ENCODE peak calls at places on chromosomes 3 and 15, in four cellular contexts. One of them, this sample, is unnamed.

GRCh38 chr3:124935794-124936542 is 1.4 kb upstream of the MUC13 start:
- DNase-seq in GM12878: no peak
- DNase-seq in K562: no peak
- DNase-seq in HepG2: peak
- DNase-seq in this sample: no peak

GRCh38 chr3:169207089-169207488 is 456.4 kb downstream of the MECOM start:
- DNase-seq in GM12878: no peak
- DNase-seq in K562: no peak
- DNase-seq in HepG2: no peak
- DNase-seq in this sample: no peak

GRCh38 chr15:78338756-78339155 is 1.4 kb upstream of the CRABP1 start:
- DNase-seq in GM12878: no peak
- DNase-seq in K562: no peak
- DNase-seq in HepG2: no peak
- DNase-seq in this sample: no peak

GRCh38 chr3:191246628-191247027 is 47.6 kb downstream of the OSTN start:
- DNase-seq in GM12878: no peak
- DNase-seq in K562: no peak
- DNase-seq in HepG2: no peak
- DNase-seq in this sample: no peak

GRCh38 chr15:42735382-42736165 is 1.4 kb downstream of the CDAN1 start:
- DNase-seq in GM12878: no peak
- DNase-seq in K562: no peak
- DNase-seq in HepG2: no peak
- DNase-seq in this sample: no peak

GRCh38 chr3:188685789-188686188 is 486.0 kb upstream of the TPRG1 start:
- DNase-seq in GM12878: no peak
- DNase-seq in K562: no peak
- DNase-seq in HepG2: no peak
- DNase-seq in this sample: no peak

GRCh38 chr3:141262306-141262705 is 30.7 kb downstream of the PXYLP1 start:
- DNase-seq in GM12878: no peak
- DNase-seq in K562: no peak
- DNase-seq in HepG2: no peak
- DNase-seq in this sample: no peak

GRCh38 chr3:37149246-37149645 is 25.1 kb downstream of the LRRFIP2 start:
- DNase-seq in GM12878: no peak
- DNase-seq in K562: no peak
- DNase-seq in HepG2: no peak
- DNase-seq in this sample: no peak

GRCh38 chr15:57395292-57395691 is 19.0 kb downstream of the CGNL1 start:
- DNase-seq in GM12878: peak
- DNase-seq in K562: no peak
- DNase-seq in HepG2: no peak
- DNase-seq in this sample: no peak

GRCh38 chr15:65083262-65083701 is 6.7 kb downstream of the KBTBD13 start:
- DNase-seq in GM12878: no peak
- DNase-seq in K562: no peak
- DNase-seq in HepG2: no peak
- DNase-seq in this sample: peak

GRCh38 chr3:16883057-16883725 is 1.6 kb upstream of the PLCL2 start:
- DNase-seq in GM12878: no peak
- DNase-seq in K562: no peak
- DNase-seq in HepG2: no peak
- DNase-seq in this sample: no peak

GRCh38 chr3:31567036-31567435 is 34.3 kb downstream of the STT3B start:
- DNase-seq in GM12878: no peak
- DNase-seq in K562: peak
- DNase-seq in HepG2: peak
- DNase-seq in this sample: peak

GRCh38 chr3:127588675-127589577 is 1.6 kb downstream of the TPRA1 start:
- DNase-seq in GM12878: no peak
- DNase-seq in K562: no peak
- DNase-seq in HepG2: peak
- DNase-seq in this sample: no peak

GRCh38 chr15:34107315-34107714 is 5.4 kb downstream of the PGBD4 start:
- DNase-seq in GM12878: no peak
- DNase-seq in K562: no peak
- DNase-seq in HepG2: no peak
- DNase-seq in this sample: no peak

GRCh38 chr3:193134895-193135294 is 106.1 kb upstream of the PLAAT1 start:
- DNase-seq in GM12878: no peak
- DNase-seq in K562: no peak
- DNase-seq in HepG2: no peak
- DNase-seq in this sample: no peak

GRCh38 chr3:190058486-190059241 is 62.0 kb downstream of the P3H2 start:
- DNase-seq in GM12878: no peak
- DNase-seq in K562: no peak
- DNase-seq in HepG2: no peak
- DNase-seq in this sample: no peak

GRCh38 chr3:45021524-45021923 is 4.6 kb upstream of the CLEC3B start:
- DNase-seq in GM12878: no peak
- DNase-seq in K562: no peak
- DNase-seq in HepG2: no peak
- DNase-seq in this sample: no peak

GRCh38 chr3:147415819-147416218 is 6.7 kb downstream of the ZIC1 start:
- DNase-seq in GM12878: no peak
- DNase-seq in K562: no peak
- DNase-seq in HepG2: no peak
- DNase-seq in this sample: no peak

GRCh38 chr15:95127356-95127755 is 896.0 kb downstream of the MCTP2 start:
- DNase-seq in GM12878: no peak
- DNase-seq in K562: no peak
- DNase-seq in HepG2: no peak
- DNase-seq in this sample: no peak

GRCh38 chr15:25249236-25250010 is 189.4 kb downstream of the UBE3A start:
- DNase-seq in GM12878: no peak
- DNase-seq in K562: no peak
- DNase-seq in HepG2: no peak
- DNase-seq in this sample: no peak

GRCh38 chr15:45389351-45389750 is 11.0 kb upstream of the GATM start:
- DNase-seq in GM12878: no peak
- DNase-seq in K562: no peak
- DNase-seq in HepG2: no peak
- DNase-seq in this sample: no peak

GRCh38 chr15:88654430-88655102 is 15.8 kb downstream of the ISG20 start:
- DNase-seq in GM12878: no peak
- DNase-seq in K562: no peak
- DNase-seq in HepG2: no peak
- DNase-seq in this sample: no peak

GRCh38 chr3:78889345-78889744 is 878.5 kb downstream of the ROBO1 start:
- DNase-seq in GM12878: no peak
- DNase-seq in K562: no peak
- DNase-seq in HepG2: no peak
- DNase-seq in this sample: no peak

GRCh38 chr3:38544926-38545325 is 48.8 kb downstream of the EXOG start:
- DNase-seq in GM12878: no peak
- DNase-seq in K562: no peak
- DNase-seq in HepG2: no peak
- DNase-seq in this sample: no peak

GRCh38 chr3:124812291-124813265 is 74.6 kb downstream of the ITGB5 start:
- DNase-seq in GM12878: no peak
- DNase-seq in K562: peak
- DNase-seq in HepG2: peak
- DNase-seq in this sample: no peak

GRCh38 chr3:156808025-156808424 is 18.1 kb upstream of the LEKR1 start:
- DNase-seq in GM12878: no peak
- DNase-seq in K562: no peak
- DNase-seq in HepG2: no peak
- DNase-seq in this sample: no peak

GRCh38 chr3:48402281-48402732 is 27.6 kb downstream of the PLXNB1 start:
- DNase-seq in GM12878: no peak
- DNase-seq in K562: peak
- DNase-seq in HepG2: no peak
- DNase-seq in this sample: no peak

GRCh38 chr3:141275973-141276372 is 44.3 kb downstream of the PXYLP1 start:
- DNase-seq in GM12878: no peak
- DNase-seq in K562: no peak
- DNase-seq in HepG2: peak
- DNase-seq in this sample: no peak

GRCh38 chr3:54791552-54792156 is 136.2 kb downstream of the LRTM1 start:
- DNase-seq in GM12878: no peak
- DNase-seq in K562: no peak
- DNase-seq in HepG2: no peak
- DNase-seq in this sample: no peak

GRCh38 chr3:25033407-25034029 is 394.5 kb upstream of the RARB start:
- DNase-seq in GM12878: no peak
- DNase-seq in K562: peak
- DNase-seq in HepG2: peak
- DNase-seq in this sample: peak

GRCh38 chr15:77031376-77032050 is 36.6 kb downstream of the PSTPIP1 start:
- DNase-seq in GM12878: no peak
- DNase-seq in K562: no peak
- DNase-seq in HepG2: peak
- DNase-seq in this sample: no peak

GRCh38 chr3:171026584-171027293 is at the start of gene SLC2A2:
- DNase-seq in GM12878: no peak
- DNase-seq in K562: no peak
- DNase-seq in HepG2: peak
- DNase-seq in this sample: no peak

GRCh38 chr15:97976129-97976528 is 15.6 kb downstream of the ARRDC4 start:
- DNase-seq in GM12878: no peak
- DNase-seq in K562: no peak
- DNase-seq in HepG2: no peak
- DNase-seq in this sample: no peak

GRCh38 chr3:9316881-9317341 is 45.9 kb upstream of the THUMPD3 start:
- DNase-seq in GM12878: no peak
- DNase-seq in K562: no peak
- DNase-seq in HepG2: no peak
- DNase-seq in this sample: no peak
- TF ChIP-seq FOXK2 in GM12878: no peak
- TF ChIP-seq FOXK2 in K562: no peak
- TF ChIP-seq FOXK2 in HepG2: no peak
- TF ChIP-seq FOXK2 in this sample: no peak

GRCh38 chr3:86988235-86988634 is 2.7 kb downstream of the VGLL3 start:
- DNase-seq in GM12878: no peak
- DNase-seq in K562: no peak
- DNase-seq in HepG2: no peak
- DNase-seq in this sample: no peak
- TF ChIP-seq FOXK2 in GM12878: no peak
- TF ChIP-seq FOXK2 in K562: no peak
- TF ChIP-seq FOXK2 in HepG2: no peak
- TF ChIP-seq FOXK2 in this sample: no peak

DNA sequence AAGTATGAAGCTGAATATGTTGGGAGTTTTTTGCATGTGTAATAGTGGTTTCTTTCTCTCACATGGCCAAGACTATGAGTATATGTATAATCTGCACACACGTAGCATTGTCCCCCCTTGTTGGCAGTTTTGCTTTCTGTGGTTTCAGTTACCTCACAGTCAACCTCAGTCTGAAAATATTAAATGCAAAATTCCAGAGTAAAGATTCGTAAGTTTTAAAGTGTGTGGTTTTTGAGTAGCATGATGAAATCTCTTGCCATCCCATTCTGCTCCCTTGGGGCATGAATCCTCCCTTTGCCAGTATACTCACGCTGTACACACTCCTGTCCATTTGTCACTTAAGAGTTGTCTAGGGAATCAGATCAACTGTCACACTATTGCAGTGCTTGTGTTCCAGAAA is 742.0 kb upstream of the CCDC54 start:
- DNase-seq in GM12878: no peak
- DNase-seq in K562: no peak
- DNase-seq in HepG2: no peak
- DNase-seq in this sample: no peak
- TF ChIP-seq FOXK2 in GM12878: no peak
- TF ChIP-seq FOXK2 in K562: no peak
- TF ChIP-seq FOXK2 in HepG2: no peak
- TF ChIP-seq FOXK2 in this sample: no peak

GRCh38 chr3:21936207-21936606 is 185.2 kb upstream of the ZNF385D start:
- DNase-seq in GM12878: no peak
- DNase-seq in K562: no peak
- DNase-seq in HepG2: no peak
- DNase-seq in this sample: no peak

GRCh38 chr3:21938267-21938681 is 187.3 kb upstream of the ZNF385D start:
- DNase-seq in GM12878: no peak
- DNase-seq in K562: no peak
- DNase-seq in HepG2: no peak
- DNase-seq in this sample: no peak

DNA sequence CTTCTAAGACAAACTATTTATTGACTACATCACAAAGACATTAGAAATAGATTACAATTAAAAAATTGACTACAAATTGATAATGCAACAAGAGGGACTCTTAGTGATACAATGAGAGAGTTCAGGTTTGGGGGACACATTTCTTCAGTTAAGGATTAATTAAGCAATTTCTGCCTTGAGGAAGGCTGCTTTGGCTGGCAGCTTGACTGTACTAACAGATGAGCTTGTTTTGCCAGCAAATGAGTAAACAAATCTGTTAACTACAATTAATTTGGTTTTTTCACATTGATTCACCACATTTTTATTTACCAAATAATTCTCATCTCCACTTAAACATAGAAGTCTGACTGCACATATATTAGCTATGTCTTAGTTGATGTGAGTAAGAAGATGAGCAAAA is 183.6 kb upstream of the ZNF385D start:
- DNase-seq in GM12878: no peak
- DNase-seq in K562: no peak
- DNase-seq in HepG2: no peak
- DNase-seq in this sample: no peak
- TF ChIP-seq FOXK2 in GM12878: no peak
- TF ChIP-seq FOXK2 in K562: no peak
- TF ChIP-seq FOXK2 in HepG2: no peak
- TF ChIP-seq FOXK2 in this sample: no peak

GRCh38 chr15:100721758-100722550 is 119.6 kb downstream of the ASB7 start:
- DNase-seq in GM12878: no peak
- DNase-seq in K562: no peak
- DNase-seq in HepG2: peak
- DNase-seq in this sample: no peak
- TF ChIP-seq FOXK2 in GM12878: no peak
- TF ChIP-seq FOXK2 in K562: no peak
- TF ChIP-seq FOXK2 in HepG2: no peak
- TF ChIP-seq FOXK2 in this sample: no peak